ENCODE peak calls at places on chromosomes 4 and X, in five cellular contexts. K is stimulated activated CD8-positive, alpha-beta memory T cell treated with anti-CD3 and anti-CD28 coated beads, Interleukin-15, amount 100 ng/mL, for 4 hours; S is midbrain; V is NCI-H1436; J is stimulated activated CD4-positive, alpha-beta T cell treated with anti-CD3 and anti-CD28 coated beads, Interleukin-1b, Interleukin-23, amount 100 ng/mL, for 24 hours. Y is an unnamed sample.

GRCh38 chr4:140637836-140638235 is 69.1 kb upstream of the UCP1 start:
- DNase-seq in K (no peak), S (peak), V (peak), J (peak), Y (no peak)

GRCh38 chrX:125203379-125203736 is 116.3 kb upstream of the TEX13C start:
- DNase-seq in K (no peak), S (no peak), V (no peak), J (no peak), Y (no peak)

GRCh38 chr4:7793186-7793585 is 146.5 kb downstream of the AFAP1 start:
- DNase-seq in K (no peak), S (no peak), V (no peak), J (no peak), Y (no peak)

GRCh38 chrX:130778773-130779172 is 124.2 kb downstream of the ENOX2 start:
- DNase-seq in K (no peak), S (no peak), V (no peak), J (no peak), Y (no peak)

GRCh38 chr4:106201373-106201772 is 114.6 kb downstream of the TBCK start:
- DNase-seq in K (no peak), S (no peak), V (no peak), J (no peak), Y (no peak)

GRCh38 chrX:51047950-51048349 is 137.4 kb downstream of the BMP15 start:
- DNase-seq in K (no peak), S (no peak), V (no peak), J (no peak), Y (no peak)

GRCh38 chr4:6095897-6096296 is 77.7 kb upstream of the C4orf50 start:
- DNase-seq in K (no peak), S (no peak), V (no peak), J (no peak), Y (no peak)

GRCh38 chrX:154098551-154098950 is 1.0 kb upstream of the MECP2 start:
- DNase-seq in K (no peak), S (no peak), V (no peak), J (no peak), Y (no peak)

GRCh38 chr4:98626350-98626749 is 32.1 kb downstream of the TSPAN5 start:
- DNase-seq in K (no peak), S (no peak), V (no peak), J (no peak), Y (no peak)

GRCh38 chr4:152156448-152156847 is 379.4 kb downstream of the FBXW7 start:
- DNase-seq in K (no peak), S (no peak), V (no peak), J (no peak), Y (no peak)

GRCh38 chrX:9316096-9316495 is 148.8 kb upstream of the TBL1X start:
- DNase-seq in K (no peak), S (peak), V (no peak), J (no peak), Y (no peak)

GRCh38 chr4:535924-536281 is 36.9 kb downstream of the PIGG start:
- DNase-seq in K (no peak), S (no peak), V (no peak), J (no peak), Y (no peak)

GRCh38 chr4:21819086-21819485 is 129.5 kb downstream of the KCNIP4 start:
- DNase-seq in K (no peak), S (no peak), V (no peak), J (no peak), Y (no peak)

GRCh38 chrX:22689290-22689689 is 310.5 kb upstream of the DDX53 start:
- DNase-seq in K (no peak), S (no peak), V (no peak), J (no peak), Y (no peak)

GRCh38 chr4:2258091-2259035 is 3.5 kb downstream of the MXD4 start:
- DNase-seq in K (no peak), S (no peak), V (no peak), J (no peak), Y (no peak)

GRCh38 chr4:187128226-187128625 is 404.6 kb upstream of the FAT1 start:
- DNase-seq in K (no peak), S (no peak), V (no peak), J (no peak), Y (no peak)

GRCh38 chr4:15469402-15470148 is at the start of gene CC2D2A:
- DNase-seq in K (no peak), S (peak), V (no peak), J (no peak), Y (no peak)

GRCh38 chr4:181687116-181687515 is 556.1 kb upstream of the TENM3 start:
- DNase-seq in K (no peak), S (no peak), V (no peak), J (no peak), Y (no peak)

GRCh38 chr4:1910643-1911042 is 39.5 kb downstream of the NSD2 start:
- DNase-seq in K (no peak), S (peak), V (peak), J (no peak), Y (no peak)

GRCh38 chr4:54513231-54513630 is 144.5 kb upstream of the KIT start:
- DNase-seq in K (no peak), S (no peak), V (no peak), J (no peak), Y (no peak)

GRCh38 chr4:932713-933070 is 432 bp downstream of the TMEM175 start:
- DNase-seq in K (no peak), S (no peak), V (no peak), J (no peak), Y (no peak)

GRCh38 chr4:83025563-83025962 is 9.4 kb upstream of the COPS4 start:
- DNase-seq in K (no peak), S (no peak), V (no peak), J (no peak), Y (no peak)

GRCh38 chrX:68647156-68647957 is at the start of gene STARD8:
- DNase-seq in K (no peak), S (peak), V (no peak), J (no peak), Y (no peak)

GRCh38 chrX:120308959-120309872 is 2.0 kb downstream of the TMEM255A start:
- DNase-seq in K (peak), S (peak), V (peak), J (peak), Y (no peak)

GRCh38 chrX:40952855-40953254 is 132.4 kb upstream of the USP9X start:
- DNase-seq in K (no peak), S (no peak), V (no peak), J (no peak), Y (no peak)

GRCh38 chr4:14196141-14196540 is 568.6 kb upstream of the BOD1L1 start:
- DNase-seq in K (no peak), S (no peak), V (no peak), J (no peak), Y (no peak)

GRCh38 chr4:48421101-48421500 is 62.0 kb upstream of the SLC10A4 start:
- DNase-seq in K (no peak), S (no peak), V (no peak), J (no peak), Y (no peak)

GRCh38 chr4:94957030-94957429 is 199.3 kb downstream of the BMPR1B start:
- DNase-seq in K (no peak), S (no peak), V (no peak), J (no peak), Y (no peak)

GRCh38 chr4:71377561-71377960 is 38.7 kb downstream of the SLC4A4 start:
- DNase-seq in K (no peak), S (no peak), V (no peak), J (no peak), Y (no peak)

GRCh38 chr4:140826701-140827027 is 70.5 kb upstream of the TBC1D9 start:
- DNase-seq in K (no peak), S (no peak), V (no peak), J (no peak), Y (no peak)